ENCODE peak calls at places on chromosomes 16 and 17, in seven cellular contexts. F, Q, Z, T, C, A and S are unnamed samples.

GRCh38 chr16:63655846-63656245 is 1466.0 kb downstream of the CDH11 start:
- DNase-seq in F (no peak), Q (no peak), Z (no peak), T (no peak), C (peak), A (no peak), S (no peak)

GRCh38 chr16:782766-783403 is 5.3 kb downstream of the RPUSD1 start:
- DNase-seq in F (no peak), Q (no peak), Z (peak), T (no peak), C (peak), A (no peak), S (no peak)

GRCh38 chr16:17470002-17470870 is 524 bp downstream of the XYLT1 start:
- DNase-seq in F (no peak), Q (no peak), Z (no peak), T (peak), C (no peak), A (peak), S (peak)

GRCh38 chr17:17114592-17115225 is 72.5 kb downstream of the MPRIP start:
- DNase-seq in F (no peak), Q (no peak), Z (no peak), T (no peak), C (no peak), A (no peak), S (peak)

GRCh38 chr17:55547027-55547670 is 35.9 kb upstream of the SMIM36 start:
- DNase-seq in F (no peak), Q (no peak), Z (no peak), T (no peak), C (no peak), A (no peak), S (no peak)

GRCh38 chr17:62658136-62658535 is 30.7 kb downstream of the MRC2 start:
- DNase-seq in F (no peak), Q (no peak), Z (no peak), T (no peak), C (no peak), A (no peak), S (no peak)

GRCh38 chr17:74569392-74570003 is 2.2 kb upstream of the CD300H start:
- DNase-seq in F (no peak), Q (peak), Z (peak), T (no peak), C (peak), A (peak), S (peak)

GRCh38 chr16:21646721-21647561 is 5.5 kb downstream of the IGSF6 start:
- DNase-seq in F (no peak), Q (no peak), Z (no peak), T (peak), C (peak), A (peak), S (no peak)

GRCh38 chr17:82287849-82288601 is 14.5 kb upstream of the CSNK1D start:
- DNase-seq in F (peak), Q (peak), Z (peak), T (no peak), C (peak), A (no peak), S (peak)

GRCh38 chr17:7383742-7384488 is 3.0 kb downstream of the TNK1 start:
- DNase-seq in F (no peak), Q (no peak), Z (no peak), T (peak), C (no peak), A (peak), S (no peak)

GRCh38 chr16:68421076-68421475 is 27.2 kb downstream of the SMPD3 start:
- DNase-seq in F (no peak), Q (no peak), Z (no peak), T (no peak), C (no peak), A (no peak), S (no peak)

GRCh38 chr16:89095401-89095974 is 1.8 kb downstream of the ACSF3 start:
- DNase-seq in F (no peak), Q (no peak), Z (no peak), T (no peak), C (no peak), A (no peak), S (no peak)
- H3K4me3 ChIP-seq in F (no peak), Q (no peak), Z (no peak), T (no peak), C (no peak), A (peak), S (no peak)

GRCh38 chr17:57988301-57989010 is 402 bp upstream of the VEZF1 start:
- DNase-seq in F (peak), Q (peak), Z (peak), T (peak), C (peak), A (peak), S (peak)
- H3K4me3 ChIP-seq in F (peak), Q (peak), Z (peak), T (peak), C (peak), A (peak), S (peak)

GRCh38 chr17:1539811-1540210 is 22.8 kb downstream of the PITPNA start:
- DNase-seq in F (no peak), Q (no peak), Z (no peak), T (no peak), C (no peak), A (no peak), S (no peak)

GRCh38 chr17:1532836-1533602 is 16.6 kb upstream of the INPP5K start:
- DNase-seq in F (no peak), Q (peak), Z (peak), T (peak), C (no peak), A (peak), S (peak)

GRCh38 chr17:1533649-1534325 is 17.4 kb upstream of the INPP5K start:
- DNase-seq in F (no peak), Q (no peak), Z (no peak), T (no peak), C (no peak), A (no peak), S (no peak)

GRCh38 chr17:1541367-1541904 is 21.2 kb downstream of the PITPNA start:
- DNase-seq in F (no peak), Q (no peak), Z (no peak), T (no peak), C (no peak), A (no peak), S (no peak)

GRCh38 chr17:1535737-1536136 is 19.3 kb upstream of the INPP5K start:
- DNase-seq in F (no peak), Q (no peak), Z (no peak), T (no peak), C (no peak), A (no peak), S (no peak)
- H3K4me3 ChIP-seq in F (no peak), Q (no peak), Z (no peak), T (no peak), C (no peak), A (no peak), S (no peak)

GRCh38 chr16:81836279-81837054 is 57.4 kb downstream of the PLCG2 start:
- DNase-seq in F (no peak), Q (no peak), Z (no peak), T (no peak), C (no peak), A (no peak), S (no peak)
- H3K4me3 ChIP-seq in F (no peak), Q (no peak), Z (no peak), T (no peak), C (no peak), A (no peak), S (no peak)

DNA sequence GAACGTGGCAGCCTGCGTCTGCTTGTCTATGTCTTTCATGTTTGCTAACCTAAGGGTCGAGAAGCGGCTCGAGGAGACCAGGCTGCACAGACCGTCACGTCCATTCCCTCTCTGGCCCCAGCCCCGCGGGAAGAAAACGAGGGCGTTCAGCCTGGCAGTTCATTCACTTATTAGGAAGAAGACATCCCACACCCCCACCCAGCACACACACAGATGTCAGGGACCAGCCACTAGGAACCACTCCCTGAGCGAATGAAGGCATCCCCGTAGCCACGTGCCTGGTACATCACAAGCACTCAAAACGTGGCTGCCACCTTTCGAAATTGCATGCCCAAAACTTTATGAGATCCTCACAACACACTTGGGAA is 712 bp upstream of the MTHFSD start:
- DNase-seq in F (no peak), Q (no peak), Z (no peak), T (no peak), C (no peak), A (no peak), S (no peak)
- H3K4me3 ChIP-seq in F (peak), Q (peak), Z (peak), T (peak), C (peak), A (peak), S (peak)

GRCh38 chr17:72120878-72121163 is at the start of gene SOX9:
- DNase-seq in F (peak), Q (peak), Z (peak), T (no peak), C (peak), A (no peak), S (no peak)

GRCh38 chr17:72119280-72119962 is 1.4 kb upstream of the SOX9 start:
- DNase-seq in F (no peak), Q (no peak), Z (no peak), T (no peak), C (no peak), A (no peak), S (no peak)

GRCh38 chr17:72118588-72119279 is 2.1 kb upstream of the SOX9 start:
- DNase-seq in F (peak), Q (peak), Z (peak), T (no peak), C (peak), A (peak), S (peak)

GRCh38 chr17:72121164-72122001 is 563 bp downstream of the SOX9 start:
- DNase-seq in F (peak), Q (peak), Z (peak), T (no peak), C (peak), A (no peak), S (no peak)

GRCh38 chr17:72119963-72120877 is 600 bp upstream of the SOX9 start:
- DNase-seq in F (peak), Q (no peak), Z (peak), T (no peak), C (peak), A (no peak), S (no peak)
- H3K4me3 ChIP-seq in F (peak), Q (peak), Z (peak), T (no peak), C (peak), A (no peak), S (no peak)

DNA sequence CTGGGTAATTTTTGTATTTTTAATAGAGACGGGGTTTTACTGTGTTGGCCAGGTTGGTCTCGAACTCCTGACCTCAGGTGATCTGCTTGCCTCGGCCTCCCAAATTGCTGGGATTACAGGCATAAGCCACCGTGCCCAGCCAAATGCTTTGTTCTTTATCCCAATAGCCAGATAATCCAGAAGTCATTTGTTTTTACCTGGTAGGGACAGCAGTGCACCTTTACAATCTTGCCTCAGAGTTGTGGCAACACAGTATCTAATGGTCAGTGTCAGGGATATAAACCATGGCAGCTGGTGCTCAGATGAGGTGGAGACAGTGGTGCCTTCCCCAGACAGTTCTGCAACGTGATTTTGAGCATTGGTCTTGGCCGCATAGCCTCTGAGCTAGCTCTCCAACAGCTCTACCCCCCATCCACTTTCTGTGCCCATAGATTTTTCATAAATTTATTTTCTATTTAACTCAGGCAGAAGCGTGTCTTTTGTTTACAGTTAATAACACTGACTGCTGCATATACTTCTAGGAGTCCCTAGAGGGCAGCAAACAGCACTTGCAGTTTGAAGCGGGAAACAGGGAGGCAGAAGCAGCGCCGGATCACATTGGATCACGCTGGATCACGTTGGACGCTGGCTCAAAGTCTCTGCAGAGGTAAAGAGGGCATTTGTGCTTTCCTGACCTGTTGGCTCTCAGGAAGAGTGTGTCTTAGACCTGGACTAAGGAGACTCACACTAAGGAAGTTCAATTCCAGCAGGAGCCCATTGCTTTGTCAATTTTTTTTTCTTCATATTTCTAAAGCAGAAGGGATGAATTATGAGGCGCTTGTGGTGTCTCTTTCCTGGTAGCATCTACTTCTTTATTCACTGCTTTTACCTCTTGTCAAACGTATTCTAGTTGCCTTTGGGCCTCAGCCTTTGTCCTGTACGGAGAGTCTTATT is 5.1 kb upstream of the GGT6 start:
- DNase-seq in F (peak), Q (peak), Z (peak), T (peak), C (peak), A (peak), S (peak)
- H3K4me3 ChIP-seq in F (no peak), Q (no peak), Z (no peak), T (no peak), C (no peak), A (peak), S (no peak)

GRCh38 chr17:733743-734142 is 1.3 kb downstream of the TLCD3A start:
- DNase-seq in F (no peak), Q (no peak), Z (no peak), T (no peak), C (no peak), A (no peak), S (no peak)
- H3K4me3 ChIP-seq in F (no peak), Q (peak), Z (peak), T (no peak), C (peak), A (peak), S (no peak)

GRCh38 chr16:70410736-70411135 is 28.2 kb downstream of the ST3GAL2 start:
- DNase-seq in F (no peak), Q (no peak), Z (no peak), T (no peak), C (no peak), A (no peak), S (no peak)

GRCh38 chr16:70402916-70403659 is 35.8 kb downstream of the ST3GAL2 start:
- DNase-seq in F (no peak), Q (no peak), Z (no peak), T (no peak), C (peak), A (no peak), S (peak)

GRCh38 chr16:70412385-70412784 is 26.5 kb downstream of the ST3GAL2 start:
- DNase-seq in F (no peak), Q (no peak), Z (no peak), T (no peak), C (no peak), A (no peak), S (no peak)

GRCh38 chr16:70407811-70408274 is 31.1 kb downstream of the ST3GAL2 start:
- DNase-seq in F (no peak), Q (no peak), Z (no peak), T (no peak), C (no peak), A (no peak), S (no peak)
- H3K4me3 ChIP-seq in F (no peak), Q (no peak), Z (no peak), T (no peak), C (no peak), A (no peak), S (no peak)

GRCh38 chr17:44314031-44314430 is 5.6 kb downstream of the RUNDC3A start:
- DNase-seq in F (no peak), Q (no peak), Z (no peak), T (no peak), C (no peak), A (no peak), S (no peak)

GRCh38 chr17:44314869-44315661 is 6.7 kb downstream of the RUNDC3A start:
- DNase-seq in F (no peak), Q (peak), Z (peak), T (peak), C (peak), A (peak), S (no peak)

GRCh38 chr17:44312396-44313104 is 4.1 kb downstream of the RUNDC3A start:
- DNase-seq in F (no peak), Q (no peak), Z (no peak), T (no peak), C (no peak), A (no peak), S (no peak)

GRCh38 chr17:44315760-44316731 is 7.6 kb downstream of the RUNDC3A start:
- DNase-seq in F (no peak), Q (no peak), Z (no peak), T (no peak), C (no peak), A (no peak), S (no peak)

DNA sequence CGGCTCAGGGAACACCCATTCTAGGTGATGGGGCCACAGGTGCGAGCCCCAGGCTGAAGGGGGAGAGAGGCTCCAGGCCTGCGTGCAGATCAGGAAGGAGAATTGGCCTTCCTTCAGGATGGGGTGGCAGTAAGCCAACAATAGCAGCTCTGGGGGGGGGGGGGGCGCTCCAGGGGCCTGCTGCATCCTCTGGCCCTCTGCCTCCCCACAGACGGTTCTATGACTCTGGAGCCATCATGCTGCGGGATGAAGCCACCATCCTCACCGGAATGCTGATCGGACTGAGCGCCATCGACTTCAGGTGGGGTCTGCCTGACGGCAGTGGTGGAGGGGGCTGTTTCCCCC is 6.1 kb downstream of the RUNDC3A start:
- DNase-seq in F (no peak), Q (no peak), Z (no peak), T (no peak), C (no peak), A (no peak), S (no peak)
- H3K4me3 ChIP-seq in F (no peak), Q (peak), Z (peak), T (no peak), C (no peak), A (no peak), S (no peak)